ENCODE peak calls at places on chromosomes 7 and 10, in nine cellular contexts. L is adrenal gland, X is tibial nerve, K is cardiac muscle cell, R is neural progenitor cell, O is MM.1S, G is Peyer's patch, S is OCI-LY7, D is heart left ventricle. J is an unnamed sample. For H3K4me1, the result is how much of the 10 kb centered on the place peaks cover.

GRCh38 chr10:72270607-72271281 is 3.0 kb upstream of the DDIT4 start:
- DNase-seq in L (no peak), X (no peak), K (no peak), R (no peak), O (no peak), G (no peak), S (no peak), D (peak), J (no peak)

GRCh38 chr7:5170251-5170650 is 19.8 kb upstream of the WIPI2 start:
- DNase-seq in L (no peak), X (no peak), K (no peak), R (no peak), O (no peak), G (no peak), S (no peak), D (no peak), J (no peak)

GRCh38 chr10:102399217-102400021 is 3.9 kb downstream of the NFKB2 start:
- DNase-seq in L (peak), X (peak), K (peak), R (peak), O (peak), G (peak), S (peak), D (peak), J (peak)

GRCh38 chr7:46315891-46316290 is 394.8 kb upstream of the IGFBP3 start:
- DNase-seq in L (no peak), X (no peak), K (peak), R (no peak), O (no peak), G (no peak), S (no peak), D (no peak), J (no peak)

GRCh38 chr7:102304668-102305067 is 18.0 kb downstream of the SH2B2 start:
- DNase-seq in L (peak), X (no peak), K (peak), R (no peak), O (no peak), G (no peak), S (no peak), D (peak), J (no peak)

GRCh38 chr10:63466168-63466935 is 575 bp upstream of the JMJD1C start:
- DNase-seq in L (peak), X (peak), K (peak), R (peak), O (peak), G (peak), S (peak), D (peak), J (no peak)

GRCh38 chr10:6667679-6668270 is 87.7 kb upstream of the PRKCQ start:
- DNase-seq in L (peak), X (no peak), K (peak), R (peak), O (peak), G (no peak), S (peak), D (no peak), J (no peak)

GRCh38 chr7:124113040-124113439 is 80.2 kb upstream of the TMEM229A start:
- DNase-seq in L (no peak), X (no peak), K (no peak), R (peak), O (peak), G (no peak), S (no peak), D (no peak), J (no peak)

GRCh38 chr10:103855852-103856496 is 598 bp upstream of the SH3PXD2A start:
- DNase-seq in L (no peak), X (no peak), K (no peak), R (peak), O (no peak), G (no peak), S (no peak), D (no peak), J (no peak)

GRCh38 chr10:48231178-48231577 is 43.3 kb downstream of the FRMPD2 start:
- DNase-seq in L (peak), X (no peak), K (no peak), R (no peak), O (no peak), G (no peak), S (no peak), D (no peak), J (no peak)

GRCh38 chr7:116357776-116358670 is 141.5 kb upstream of the CAV2 start:
- DNase-seq in L (no peak), X (no peak), K (peak), R (no peak), O (no peak), G (no peak), S (no peak), D (no peak), J (no peak)

GRCh38 chr10:122060250-122060649 is 71.3 kb downstream of the TACC2 start:
- DNase-seq in L (no peak), X (no peak), K (no peak), R (no peak), O (no peak), G (no peak), S (no peak), D (no peak), J (no peak)

GRCh38 chr10:122056431-122057094 is 67.6 kb downstream of the TACC2 start:
- DNase-seq in L (no peak), X (no peak), K (no peak), R (no peak), O (no peak), G (no peak), S (no peak), D (no peak), J (no peak)

GRCh38 chr10:122054046-122055025 is 65.4 kb downstream of the TACC2 start:
- DNase-seq in L (peak), X (peak), K (peak), R (peak), O (no peak), G (peak), S (no peak), D (peak), J (peak)

GRCh38 chr10:122055252-122055651 is 66.3 kb downstream of the TACC2 start:
- DNase-seq in L (no peak), X (no peak), K (no peak), R (no peak), O (no peak), G (no peak), S (no peak), D (no peak), J (no peak)

GRCh38 chr10:122057841-122058240 is 68.9 kb downstream of the TACC2 start:
- DNase-seq in L (no peak), X (no peak), K (no peak), R (peak), O (no peak), G (no peak), S (no peak), D (no peak), J (no peak)
- TF ChIP-seq CTCF in L (no peak), X (no peak), K (no peak), R (no peak), O (no peak), G (no peak), S (no peak), D (no peak), J (no peak)

GRCh38 chr10:95509281-95509680 is 51.9 kb downstream of the SORBS1 start:
- DNase-seq in L (no peak), X (no peak), K (peak), R (no peak), O (no peak), G (no peak), S (no peak), D (no peak), J (no peak)
- H3K4me3 ChIP-seq in L (no peak), X (no peak), K (no peak), R (no peak), O (no peak), G (no peak), S (no peak), D (no peak), J (peak)

GRCh38 chr7:130910949-130911944 is 177.2 kb upstream of the KLF14 start:
- DNase-seq in L (no peak), X (no peak), K (peak), R (no peak), O (no peak), G (no peak), S (no peak), D (no peak), J (no peak)
- H3K4me1 ChIP-seq in L (under half), X (under half), K (under half), R (under half), O (under half), G (under half), S (under half), D (half or more), J (half or more)

GRCh38 chr10:73772280-73773151 is 9.3 kb upstream of the CHCHD1 start:
- DNase-seq in L (peak), X (peak), K (peak), R (peak), O (peak), G (peak), S (peak), D (peak), J (peak)
- TF ChIP-seq CTCF in L (no peak), X (peak), K (peak), R (peak), O (no peak), G (peak), S (peak), D (peak), J (peak)

GRCh38 chr7:44967571-44968446 is 11.0 kb downstream of the MYO1G start:
- DNase-seq in L (no peak), X (no peak), K (peak), R (peak), O (no peak), G (peak), S (no peak), D (no peak), J (no peak)
- H3K4me3 ChIP-seq in L (no peak), X (no peak), K (no peak), R (no peak), O (no peak), G (no peak), S (no peak), D (no peak), J (no peak)

GRCh38 chr10:34916368-34916767 is 101.3 kb upstream of the PARD3 start:
- DNase-seq in L (no peak), X (no peak), K (peak), R (no peak), O (no peak), G (peak), S (no peak), D (no peak), J (no peak)
- H3K4me1 ChIP-seq in L (under half), X (under half), K (under half), R (under half), O (under half), G (under half), S (under half), D (under half), J (under half)

GRCh38 chr10:118776960-118777359 is 22.2 kb upstream of the CACUL1 start:
- DNase-seq in L (no peak), X (no peak), K (no peak), R (no peak), O (no peak), G (no peak), S (no peak), D (no peak), J (no peak)

GRCh38 chr10:118778727-118779126 is 24.0 kb upstream of the CACUL1 start:
- DNase-seq in L (no peak), X (no peak), K (no peak), R (no peak), O (no peak), G (no peak), S (no peak), D (no peak), J (no peak)

GRCh38 chr10:118773041-118773440 is 18.3 kb upstream of the CACUL1 start:
- DNase-seq in L (no peak), X (no peak), K (no peak), R (no peak), O (no peak), G (no peak), S (no peak), D (no peak), J (no peak)

GRCh38 chr10:118776033-118776432 is 21.3 kb upstream of the CACUL1 start:
- DNase-seq in L (no peak), X (no peak), K (no peak), R (no peak), O (no peak), G (no peak), S (no peak), D (no peak), J (no peak)

DNA sequence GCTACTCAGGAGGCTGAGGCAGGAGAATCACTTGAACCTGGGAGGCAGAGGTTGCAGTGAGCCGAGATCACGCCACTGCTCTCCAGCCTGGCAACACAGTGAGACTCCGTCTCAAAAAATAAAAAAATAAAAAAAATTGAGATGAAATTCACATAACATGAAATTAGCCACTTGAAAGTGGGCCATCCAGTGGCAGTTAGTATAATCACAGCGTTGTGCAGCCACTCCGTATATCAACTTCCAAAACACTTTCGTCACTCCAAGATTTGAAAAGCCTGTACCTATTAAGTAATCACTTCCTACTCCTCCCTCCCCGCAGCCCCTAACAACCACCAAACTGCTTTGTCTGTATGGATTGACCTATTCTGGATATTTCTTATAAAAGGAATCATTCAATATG is 20.7 kb upstream of the CACUL1 start:
- DNase-seq in L (no peak), X (no peak), K (peak), R (no peak), O (no peak), G (no peak), S (no peak), D (no peak), J (no peak)
- TF ChIP-seq CTCF in L (no peak), X (no peak), K (peak), R (peak), O (no peak), G (peak), S (no peak), D (no peak), J (no peak)

GRCh38 chr7:36176688-36177087 is 23.6 kb downstream of the EEPD1 start:
- DNase-seq in L (no peak), X (no peak), K (no peak), R (no peak), O (no peak), G (no peak), S (no peak), D (no peak), J (no peak)
- H3K4me3 ChIP-seq in L (no peak), X (no peak), K (no peak), R (no peak), O (no peak), G (no peak), S (no peak), D (no peak), J (peak)

GRCh38 chr10:119283818-119284217 is 76.4 kb downstream of the GRK5 start:
- DNase-seq in L (no peak), X (no peak), K (no peak), R (no peak), O (peak), G (peak), S (peak), D (no peak), J (no peak)
- H3K4me1 ChIP-seq in L (under half), X (under half), K (under half), R (under half), O (under half), G (under half), S (under half), D (half or more), J (under half)